ENCODE peak calls at places on chromosomes 1 and 21, in four cellular contexts. R is HS-5, Y is EL, S is RCC 7860. D is an unnamed sample.

GRCh38 chr1:247102381-247102780 is 1.8 kb downstream of the ZNF669 start:
- DNase-seq in R (no peak), Y (peak; percentile 33), S (no peak), D (peak; percentile 80)

GRCh38 chr1:202244841-202245261 is 51.3 kb downstream of the LGR6 start:
- DNase-seq in S (no peak), R (no peak), Y (no peak), D (no peak)

GRCh38 chr1:226677121-226678020 is 61.7 kb downstream of the ITPKB start:
- DNase-seq in R (peak; percentile 68), Y (peak; percentile 92), S (peak; percentile 68), D (no peak)

GRCh38 chr1:184389446-184389845 is 2.6 kb downstream of the C1orf21 start:
- DNase-seq in S (no peak), R (no peak), Y (no peak), D (no peak)

GRCh38 chr1:2645143-2645542 is 12.3 kb upstream of the MMEL1 start:
- DNase-seq in R (no peak), Y (no peak), S (no peak), D (no peak)

GRCh38 chr1:15706751-15707150 is 22.6 kb downstream of the PLEKHM2 start:
- DNase-seq in R (no peak), Y (no peak), S (no peak), D (no peak)

GRCh38 chr21:44063151-44063912 is 43.9 kb upstream of the PWP2 start:
- DNase-seq in S (no peak), R (no peak), Y (no peak), D (no peak)

GRCh38 chr21:16707274-16707673 is 805.6 kb upstream of the CXADR start:
- DNase-seq in S (no peak), Y (no peak), R (no peak), D (no peak)

GRCh38 chr1:229839800-229840199 is 213.8 kb downstream of the URB2 start:
- DNase-seq in Y (no peak), R (no peak), S (no peak), D (no peak)

GRCh38 chr1:24222008-24222407 is 34.9 kb upstream of the IFNLR1 start:
- DNase-seq in Y (no peak), R (no peak), S (no peak), D (no peak)